ENCODE peak calls at places on chromosome 11, in four cellular contexts. M is hepatocyte, J is GM23338, V is HCT116. G is an unnamed sample.

GRCh38 chr11:40987895-40988435 is 471.5 kb downstream of the LRRC4C start:
- DNase-seq in M (no peak), J (no peak), V (no peak), G (peak; percentile 47)

GRCh38 chr11:2566223-2567025 is 121.6 kb downstream of the KCNQ1 start:
- DNase-seq in M (no peak), J (no peak), V (no peak), G (peak; percentile 33)

GRCh38 chr11:114250993-114251796 is 45.0 kb upstream of the NNMT start:
- DNase-seq in M (no peak), J (peak; percentile 44), V (no peak), G (no peak)

GRCh38 chr11:13105237-13105844 is 96.2 kb downstream of the RASSF10 start:
- DNase-seq in M (peak; percentile 40), J (no peak), V (no peak), G (no peak)

GRCh38 chr11:22415481-22415880 is 77.3 kb downstream of the SLC17A6 start:
- DNase-seq in M (no peak), J (no peak), V (no peak), G (no peak)

GRCh38 chr11:62048101-62048500 is 75.7 kb upstream of the INCENP start:
- DNase-seq in M (peak; percentile 32), J (no peak), V (no peak), G (no peak)

GRCh38 chr11:47915407-47916137 is 64.8 kb upstream of the PTPRJ start:
- DNase-seq in M (no peak), J (no peak), V (no peak), G (no peak)

GRCh38 chr11:99988105-99988907 is 698.8 kb upstream of the ARHGAP42 start:
- DNase-seq in M (no peak), J (no peak), V (no peak), G (no peak)

GRCh38 chr11:69393178-69393832 is 88.2 kb upstream of the LINC01488 start:
- DNase-seq in M (no peak), J (no peak), V (no peak), G (no peak)

GRCh38 chr11:132734217-132734616 is 798.1 kb downstream of the OPCML start:
- DNase-seq in M (no peak), J (no peak), V (no peak), G (no peak)

GRCh38 chr11:92589512-92589911 is 364.9 kb downstream of the FAT3 start:
- DNase-seq in M (no peak), J (no peak), V (no peak), G (no peak)

GRCh38 chr11:6249822-6250555 is 9.6 kb upstream of the CCKBR start:
- DNase-seq in M (peak; percentile 78), J (no peak), V (peak; percentile 18), G (no peak)

GRCh38 chr11:45444796-45445195 is 158.7 kb upstream of the SYT13 start:
- DNase-seq in M (no peak), J (no peak), V (no peak), G (no peak)

GRCh38 chr11:65524747-65525658 is at the start of gene SCYL1:
- DNase-seq in M (peak; percentile 94), J (peak; percentile 79), V (no peak), G (peak; percentile 88)

GRCh38 chr11:65525659-65526480 is 987 bp downstream of the SCYL1 start:
- DNase-seq in M (no peak), J (no peak), V (no peak), G (no peak)

GRCh38 chr11:65528819-65529350 is 4.0 kb downstream of the SCYL1 start:
- DNase-seq in M (no peak), J (no peak), V (no peak), G (no peak)

GRCh38 chr11:65524010-65524746 is 705 bp upstream of the SCYL1 start:
- DNase-seq in M (no peak), J (no peak), V (no peak), G (no peak)

DNA sequence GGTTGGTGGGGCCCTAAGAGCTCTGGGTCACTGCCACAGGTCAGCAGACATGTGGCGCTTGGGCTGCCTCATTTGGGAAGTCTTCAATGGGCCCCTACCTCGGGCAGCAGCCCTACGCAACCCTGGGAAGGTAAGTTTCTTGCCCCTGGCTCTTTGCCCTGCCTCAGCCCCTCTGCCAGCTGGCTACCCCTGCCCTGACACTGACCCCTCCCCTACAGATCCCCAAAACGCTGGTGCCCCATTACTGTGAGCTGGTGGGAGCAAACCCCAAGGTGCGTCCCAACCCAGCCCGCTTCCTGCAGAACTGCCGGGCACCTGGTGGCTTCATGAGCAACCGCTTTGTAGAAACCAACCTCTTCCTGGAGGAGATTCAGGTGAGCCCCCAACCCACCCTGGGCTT is 1.9 kb downstream of the SCYL1 start:
- DNase-seq in M (no peak), J (no peak), V (no peak), G (no peak)
- H3K4me3 ChIP-seq in M (no peak overlapping the region), J (no peak overlapping the region), V (no peak overlapping the region), G (no peak overlapping the region)

GRCh38 chr11:72378704-72379383 is 55.5 kb downstream of the CLPB start:
- DNase-seq in M (no peak), J (no peak), V (no peak), G (no peak)
- TF ChIP-seq EZH2phosphoT487 in M (no peak), J (no peak), V (no peak), G (no peak)

DNA sequence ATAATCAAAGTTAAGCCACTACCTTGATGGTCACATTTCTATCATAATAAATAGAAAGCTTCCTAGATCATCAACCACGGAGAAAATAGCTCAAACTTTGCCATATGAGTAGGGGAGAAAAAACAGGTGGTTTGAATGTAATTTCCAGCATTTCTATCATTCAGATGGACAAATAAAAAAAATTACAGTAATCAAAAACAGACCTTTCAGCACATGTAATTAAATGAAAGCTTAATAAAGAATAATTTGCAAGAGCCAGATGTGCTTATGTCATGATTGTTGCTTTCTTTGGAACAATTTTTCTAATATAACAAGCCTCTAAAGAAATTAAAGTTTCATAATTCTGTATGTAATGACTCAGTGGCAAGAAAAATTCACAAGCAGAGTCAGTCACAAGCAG is 297.0 kb downstream of the SOX6 start:
- DNase-seq in M (no peak), J (no peak), V (no peak), G (no peak)
- H3K4me3 ChIP-seq in M (no peak overlapping the region), J (no peak overlapping the region), V (no peak overlapping the region), G (no peak overlapping the region)

GRCh38 chr11:72307439-72307838 is 63.5 kb upstream of the PHOX2A start:
- DNase-seq in M (no peak), J (no peak), V (no peak), G (no peak)

GRCh38 chr11:72306186-72306585 is 62.2 kb upstream of the PHOX2A start:
- DNase-seq in M (no peak), J (no peak), V (no peak), G (no peak)

GRCh38 chr11:72309074-72309598 is 65.2 kb upstream of the PHOX2A start:
- DNase-seq in M (no peak), J (no peak), V (no peak), G (no peak)

GRCh38 chr11:72305077-72305476 is 61.1 kb upstream of the PHOX2A start:
- DNase-seq in M (no peak), J (no peak), V (no peak), G (no peak)

DNA sequence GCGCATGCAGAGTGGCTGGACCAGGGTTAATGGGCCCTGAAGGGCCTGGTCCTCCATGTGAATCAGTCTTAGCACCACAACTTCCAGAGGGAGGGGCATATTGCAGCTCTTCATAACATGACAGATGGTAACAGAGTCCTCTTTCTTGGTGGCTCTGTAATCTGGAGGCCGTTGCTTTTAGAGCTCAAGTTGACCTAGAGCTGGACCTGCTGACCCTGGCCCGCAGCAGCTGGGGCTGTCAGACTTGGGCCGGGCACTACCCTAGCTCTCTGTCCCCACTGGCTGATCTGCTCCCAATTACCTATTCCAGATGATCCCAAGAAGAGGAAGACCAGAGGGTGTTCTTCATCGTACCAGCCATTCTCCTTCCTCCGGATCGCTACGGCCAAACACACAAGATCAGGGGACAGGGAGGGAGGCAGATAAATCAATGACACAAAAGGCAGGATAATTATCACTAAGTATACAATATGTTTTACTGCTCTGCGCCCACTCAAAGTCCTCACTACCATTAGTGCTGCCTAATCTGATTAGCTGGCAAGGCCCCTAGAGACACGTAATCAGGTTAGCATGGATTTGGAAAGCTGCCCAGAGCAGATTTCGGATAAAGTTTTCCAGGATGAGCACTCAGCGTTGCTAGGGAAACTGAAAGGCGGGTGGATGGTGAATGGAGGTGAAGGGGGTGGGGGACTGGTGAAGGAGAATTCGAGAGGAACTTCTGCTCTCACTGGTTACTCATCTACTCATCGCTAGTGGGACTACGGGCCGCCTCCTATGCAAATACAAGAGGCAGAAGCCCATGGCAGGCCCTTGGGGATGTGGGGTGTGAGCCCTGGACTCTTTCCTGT is 64.5 kb upstream of the PHOX2A start:
- DNase-seq in M (peak; percentile 80), J (no peak), V (no peak), G (no peak)
- TF ChIP-seq EZH2phosphoT487 in M (no peak), J (no peak), V (no peak), G (no peak)

GRCh38 chr11:76410771-76411423 is 29.8 kb downstream of the GVQW3 start:
- DNase-seq in M (no peak), J (no peak), V (no peak), G (no peak)

DNA sequence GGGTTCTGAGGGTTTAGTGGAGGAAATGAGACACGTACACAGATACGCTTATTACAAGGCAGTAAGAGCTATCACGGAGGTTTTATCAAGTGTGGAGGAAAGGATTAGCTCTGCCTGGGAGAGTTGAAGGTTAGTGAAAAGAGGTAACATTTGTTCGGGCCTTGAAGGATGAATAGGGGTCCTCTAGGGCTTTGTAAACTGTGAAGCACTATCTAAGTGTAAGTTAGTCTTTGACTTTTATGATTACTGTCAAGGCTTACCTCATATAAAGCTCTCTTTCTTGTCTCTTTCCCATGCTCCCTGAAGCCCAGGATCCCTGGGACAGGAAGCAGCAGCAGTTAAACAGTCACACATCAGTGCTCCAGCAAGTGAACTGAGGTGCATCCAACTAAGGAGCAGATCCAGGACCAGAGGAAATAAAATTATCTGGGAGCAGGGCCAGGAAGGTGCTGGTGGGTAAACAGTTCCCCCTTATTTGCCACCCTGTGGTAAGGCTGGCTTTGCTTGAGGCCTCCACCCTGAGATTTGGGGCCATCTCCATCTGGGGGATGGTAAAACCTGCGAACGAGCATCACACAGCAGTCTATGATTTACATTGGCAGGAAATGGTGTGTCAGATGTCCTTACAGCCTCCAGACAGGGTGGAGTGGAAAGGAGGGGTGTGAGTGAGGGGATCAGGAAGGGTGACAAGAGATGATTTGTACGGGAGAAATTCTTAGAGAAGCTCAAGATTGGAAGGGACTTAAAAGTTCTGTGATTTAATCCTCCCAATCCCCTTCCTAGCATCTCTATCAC is 27.2 kb downstream of the GVQW3 start:
- DNase-seq in M (no peak), J (no peak), V (no peak), G (no peak)
- H3K4me3 ChIP-seq in M (no peak overlapping the region), J (no peak overlapping the region), V (no peak overlapping the region), G (no peak overlapping the region)

GRCh38 chr11:30753994-30754393 is 167.8 kb upstream of the MPPED2 start:
- DNase-seq in M (no peak), J (no peak), V (no peak), G (no peak)

GRCh38 chr11:30753504-30753903 is 167.4 kb upstream of the MPPED2 start:
- DNase-seq in M (no peak), J (no peak), V (no peak), G (no peak)

GRCh38 chr11:30749268-30749667 is 163.1 kb upstream of the MPPED2 start:
- DNase-seq in M (no peak), J (peak; percentile 77), V (no peak), G (peak; percentile 74)
- TF ChIP-seq EZH2phosphoT487 in M (no peak), J (no peak), V (no peak), G (no peak)

G was measured in neural progenitor cell.